ENCODE peak calls at places on chromosome 12, in five cellular contexts. One of them, this sample, is unnamed.

GRCh38 chr12:40086471-40086870 is 19.4 kb downstream of the SLC2A13 start:
- DNase-seq in K562: no peak
- DNase-seq in CD4-positive, CD25-positive, alpha-beta regulatory T cell: no peak
- DNase-seq in heart left ventricle: no peak
- DNase-seq in gastrocnemius medialis: no peak
- DNase-seq in this sample: no peak

GRCh38 chr12:19227190-19227879 is 97.8 kb downstream of the PLEKHA5 start:
- DNase-seq in K562: no peak
- DNase-seq in CD4-positive, CD25-positive, alpha-beta regulatory T cell: no peak
- DNase-seq in heart left ventricle: no peak
- DNase-seq in gastrocnemius medialis: no peak
- DNase-seq in this sample: no peak

GRCh38 chr12:91203610-91204009 is 21.0 kb upstream of the DCN start:
- DNase-seq in gastrocnemius medialis: no peak
- DNase-seq in heart left ventricle: no peak
- DNase-seq in K562: no peak
- DNase-seq in CD4-positive, CD25-positive, alpha-beta regulatory T cell: no peak
- DNase-seq in this sample: no peak

GRCh38 chr12:96471368-96472040 is 17.9 kb upstream of the CFAP54 start:
- DNase-seq in CD4-positive, CD25-positive, alpha-beta regulatory T cell: no peak
- DNase-seq in heart left ventricle: no peak
- DNase-seq in gastrocnemius medialis: no peak
- DNase-seq in K562: no peak
- DNase-seq in this sample: no peak

GRCh38 chr12:23484238-23484637 is 465.2 kb downstream of the SOX5 start:
- DNase-seq in K562: no peak
- DNase-seq in heart left ventricle: no peak
- DNase-seq in gastrocnemius medialis: no peak
- DNase-seq in CD4-positive, CD25-positive, alpha-beta regulatory T cell: no peak
- DNase-seq in this sample: no peak

GRCh38 chr12:114815157-114815556 is 131.2 kb upstream of the TBX3 start:
- DNase-seq in CD4-positive, CD25-positive, alpha-beta regulatory T cell: no peak
- DNase-seq in gastrocnemius medialis: no peak
- DNase-seq in heart left ventricle: no peak
- DNase-seq in K562: no peak
- DNase-seq in this sample: no peak

GRCh38 chr12:13038491-13039161 is 5.6 kb upstream of the FAM234B start:
- DNase-seq in CD4-positive, CD25-positive, alpha-beta regulatory T cell: no peak
- DNase-seq in gastrocnemius medialis: no peak
- DNase-seq in heart left ventricle: no peak
- DNase-seq in K562: no peak
- DNase-seq in this sample: no peak

GRCh38 chr12:11693068-11693467 is 43.6 kb downstream of the ETV6 start:
- DNase-seq in gastrocnemius medialis: no peak
- DNase-seq in CD4-positive, CD25-positive, alpha-beta regulatory T cell: no peak
- DNase-seq in heart left ventricle: no peak
- DNase-seq in K562: no peak
- DNase-seq in this sample: no peak

GRCh38 chr12:21541773-21542172 is 15.7 kb downstream of the SPX start:
- DNase-seq in gastrocnemius medialis: no peak
- DNase-seq in CD4-positive, CD25-positive, alpha-beta regulatory T cell: no peak
- DNase-seq in heart left ventricle: no peak
- DNase-seq in K562: no peak
- DNase-seq in this sample: no peak

GRCh38 chr12:57541717-57542116 is 5.3 kb downstream of the DCTN2 start:
- DNase-seq in CD4-positive, CD25-positive, alpha-beta regulatory T cell: no peak
- DNase-seq in heart left ventricle: no peak
- DNase-seq in K562: no peak
- DNase-seq in gastrocnemius medialis: no peak
- DNase-seq in this sample: no peak

GRCh38 chr12:2976581-2976996 is 17.4 kb downstream of the TEAD4 start:
- DNase-seq in gastrocnemius medialis: no peak
- DNase-seq in CD4-positive, CD25-positive, alpha-beta regulatory T cell: no peak
- DNase-seq in K562: peak; percentile 45
- DNase-seq in heart left ventricle: no peak
- DNase-seq in this sample: no peak

GRCh38 chr12:114935658-114936057 is 251.7 kb upstream of the TBX3 start:
- DNase-seq in gastrocnemius medialis: no peak
- DNase-seq in heart left ventricle: no peak
- DNase-seq in CD4-positive, CD25-positive, alpha-beta regulatory T cell: no peak
- DNase-seq in K562: no peak
- DNase-seq in this sample: no peak

DNA sequence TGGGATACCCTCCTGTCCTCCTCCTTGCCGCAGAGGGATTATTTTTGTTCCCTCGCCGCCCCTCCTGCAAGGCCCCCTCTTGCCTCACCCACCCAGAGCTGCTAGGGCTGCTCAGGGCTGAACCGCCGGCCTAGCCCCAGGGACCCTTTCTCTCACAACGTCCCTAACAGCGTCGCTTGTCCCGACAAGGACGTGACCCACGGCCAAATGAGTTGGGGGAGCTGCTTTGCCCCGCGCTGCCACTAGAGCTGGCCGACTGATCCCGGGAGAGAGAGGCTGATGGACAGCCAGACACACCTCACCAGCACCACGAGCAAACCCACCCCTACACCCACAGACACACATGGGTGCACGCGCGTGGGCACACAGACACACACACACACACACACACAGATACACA is 154.6 kb upstream of the ALG10B start:
- DNase-seq in gastrocnemius medialis: no peak
- DNase-seq in heart left ventricle: no peak
- DNase-seq in CD4-positive, CD25-positive, alpha-beta regulatory T cell: no peak
- DNase-seq in K562: no peak
- DNase-seq in this sample: no peak
- H3K9me3 ChIP-seq in gastrocnemius medialis: no peaks in the 10 kb centered on the region
- H3K9me3 ChIP-seq in heart left ventricle: no peaks in the 10 kb centered on the region
- H3K9me3 ChIP-seq in CD4-positive, CD25-positive, alpha-beta regulatory T cell: no peaks in the 10 kb centered on the region
- H3K9me3 ChIP-seq in K562: no peaks in the 10 kb centered on the region
- H3K9me3 ChIP-seq in this sample: no peaks in the 10 kb centered on the region

DNA sequence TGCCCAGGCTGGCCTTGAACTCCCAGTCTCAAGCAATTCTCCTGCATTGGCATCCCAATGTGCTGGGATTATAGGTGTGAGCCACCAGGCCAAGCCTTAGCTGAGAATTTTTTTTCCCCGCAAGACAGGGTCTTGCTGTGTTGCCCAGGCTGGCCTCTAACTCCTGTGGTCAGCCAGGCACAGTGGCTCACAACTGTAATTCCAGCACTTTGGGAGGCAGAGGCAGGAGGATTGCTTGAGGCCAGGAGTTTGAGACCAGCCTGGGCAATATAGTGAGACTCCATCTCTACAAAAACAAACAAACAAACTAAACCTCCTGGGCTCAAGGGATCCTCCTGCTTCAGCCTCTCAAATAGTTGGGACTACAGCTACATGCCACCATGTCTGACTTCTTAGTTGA is 27.3 kb downstream of the DEPDC4 start:
- DNase-seq in CD4-positive, CD25-positive, alpha-beta regulatory T cell: no peak
- DNase-seq in K562: no peak
- DNase-seq in gastrocnemius medialis: no peak
- DNase-seq in heart left ventricle: no peak
- DNase-seq in this sample: no peak
- H3K9me3 ChIP-seq in CD4-positive, CD25-positive, alpha-beta regulatory T cell: no peaks in the 10 kb centered on the region
- H3K9me3 ChIP-seq in K562: no peaks in the 10 kb centered on the region
- H3K9me3 ChIP-seq in gastrocnemius medialis: no peaks in the 10 kb centered on the region
- H3K9me3 ChIP-seq in heart left ventricle: no peaks in the 10 kb centered on the region
- H3K9me3 ChIP-seq in this sample: no peaks in the 10 kb centered on the region

GRCh38 chr12:34397591-34398365 is 375.5 kb downstream of the ALG10 start:
- DNase-seq in heart left ventricle: peak; percentile 19
- DNase-seq in CD4-positive, CD25-positive, alpha-beta regulatory T cell: no peak
- DNase-seq in K562: peak; percentile 1
- DNase-seq in gastrocnemius medialis: peak; percentile 1
- DNase-seq in this sample: peak; percentile 3
- H3K9me3 ChIP-seq in heart left ventricle: peaks cover 27% of the 10 kb centered on the region
- H3K9me3 ChIP-seq in CD4-positive, CD25-positive, alpha-beta regulatory T cell: peaks cover 3% of the 10 kb centered on the region
- H3K9me3 ChIP-seq in K562: no peaks in the 10 kb centered on the region
- H3K9me3 ChIP-seq in gastrocnemius medialis: no peaks in the 10 kb centered on the region
- H3K9me3 ChIP-seq in this sample: no peaks in the 10 kb centered on the region

GRCh38 chr12:29171421-29172258 is 22.6 kb downstream of the FAR2 start:
- DNase-seq in K562: no peak
- DNase-seq in gastrocnemius medialis: no peak
- DNase-seq in CD4-positive, CD25-positive, alpha-beta regulatory T cell: no peak
- DNase-seq in heart left ventricle: peak; percentile 56
- DNase-seq in this sample: no peak
- H3K9me3 ChIP-seq in K562: no peaks in the 10 kb centered on the region
- H3K9me3 ChIP-seq in gastrocnemius medialis: no peaks in the 10 kb centered on the region
- H3K9me3 ChIP-seq in CD4-positive, CD25-positive, alpha-beta regulatory T cell: no peaks in the 10 kb centered on the region
- H3K9me3 ChIP-seq in heart left ventricle: peaks cover 4% of the 10 kb centered on the region
- H3K9me3 ChIP-seq in this sample: no peaks in the 10 kb centered on the region

GRCh38 chr12:130483616-130484180 is 146.0 kb downstream of the PIWIL1 start:
- DNase-seq in gastrocnemius medialis: no peak
- DNase-seq in CD4-positive, CD25-positive, alpha-beta regulatory T cell: no peak
- DNase-seq in heart left ventricle: no peak
- DNase-seq in K562: no peak
- DNase-seq in this sample: no peak
- H3K9me3 ChIP-seq in gastrocnemius medialis: no peaks in the 10 kb centered on the region
- H3K9me3 ChIP-seq in CD4-positive, CD25-positive, alpha-beta regulatory T cell: no peaks in the 10 kb centered on the region
- H3K9me3 ChIP-seq in heart left ventricle: no peaks in the 10 kb centered on the region
- H3K9me3 ChIP-seq in K562: no peaks in the 10 kb centered on the region
- H3K9me3 ChIP-seq in this sample: no peaks in the 10 kb centered on the region

DNA sequence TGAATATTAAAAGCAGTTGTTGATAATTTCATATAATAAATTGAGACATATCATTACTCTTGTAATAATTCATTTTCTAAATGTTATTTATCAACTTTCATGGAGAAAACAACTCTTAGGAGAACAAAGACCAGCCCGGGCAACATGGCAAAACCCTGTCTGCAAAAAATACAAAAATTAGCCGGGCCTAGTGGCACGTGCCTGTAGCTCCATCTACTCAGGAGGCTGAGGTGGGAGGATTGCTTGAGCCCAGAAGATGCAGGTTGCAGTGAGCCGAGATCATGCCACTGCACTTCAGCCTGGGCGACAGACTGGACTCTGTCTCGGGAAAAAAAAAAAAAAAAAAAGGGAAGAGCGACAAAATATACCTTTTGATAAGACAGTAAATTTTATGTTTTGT is 21.2 kb downstream of the SLC35E3 start:
- DNase-seq in heart left ventricle: no peak
- DNase-seq in CD4-positive, CD25-positive, alpha-beta regulatory T cell: no peak
- DNase-seq in gastrocnemius medialis: no peak
- DNase-seq in K562: no peak
- DNase-seq in this sample: no peak
- H3K9me3 ChIP-seq in heart left ventricle: no peaks in the 10 kb centered on the region
- H3K9me3 ChIP-seq in CD4-positive, CD25-positive, alpha-beta regulatory T cell: no peaks in the 10 kb centered on the region
- H3K9me3 ChIP-seq in gastrocnemius medialis: no peaks in the 10 kb centered on the region
- H3K9me3 ChIP-seq in K562: no peaks in the 10 kb centered on the region
- H3K9me3 ChIP-seq in this sample: no peaks in the 10 kb centered on the region

DNA sequence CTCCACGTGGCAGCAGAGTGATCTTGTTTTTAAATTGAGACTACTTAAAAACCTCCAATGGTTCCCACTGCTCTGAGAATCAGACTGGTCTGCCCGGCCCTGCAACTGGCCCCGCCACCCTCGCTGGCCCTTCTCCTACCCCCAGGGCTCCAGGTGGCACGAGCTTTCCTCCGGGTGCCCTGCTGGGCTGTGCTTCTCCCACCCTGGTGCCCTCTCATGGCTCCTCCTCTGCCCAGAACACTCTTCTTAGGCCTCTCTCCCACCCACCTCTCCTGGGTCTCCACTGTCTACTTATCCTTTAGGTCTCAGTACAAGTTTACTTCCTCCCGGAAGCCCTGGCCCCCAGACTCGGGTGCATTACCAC is 26.5 kb downstream of the CCDC92 start:
- DNase-seq in CD4-positive, CD25-positive, alpha-beta regulatory T cell: no peak
- DNase-seq in gastrocnemius medialis: no peak
- DNase-seq in K562: no peak
- DNase-seq in heart left ventricle: no peak
- DNase-seq in this sample: no peak
- H3K9me3 ChIP-seq in CD4-positive, CD25-positive, alpha-beta regulatory T cell: no peaks in the 10 kb centered on the region
- H3K9me3 ChIP-seq in gastrocnemius medialis: no peaks in the 10 kb centered on the region
- H3K9me3 ChIP-seq in K562: no peaks in the 10 kb centered on the region
- H3K9me3 ChIP-seq in heart left ventricle: no peaks in the 10 kb centered on the region
- H3K9me3 ChIP-seq in this sample: no peaks in the 10 kb centered on the region

This sample was measured in T-helper 17 cell.